ENCODE peak calls at places on chromosomes 6 and 20, in seven cellular contexts. One of them, this sample, is unnamed.

GRCh38 chr20:34817801-34818200 is 7.7 kb downstream of the NCOA6 start:
- DNase-seq in PC-9: no peak
- DNase-seq in GM23248: no peak
- DNase-seq in stomach: no peak
- DNase-seq in colonic mucosa: no peak
- DNase-seq in CD4-positive, CD25-positive, alpha-beta regulatory T cell: no peak
- DNase-seq in Peyer's patch: no peak
- DNase-seq in this sample: no peak

GRCh38 chr6:106747139-106747538 is 117.8 kb downstream of the QRSL1 start:
- DNase-seq in Peyer's patch: no peak
- DNase-seq in CD4-positive, CD25-positive, alpha-beta regulatory T cell: no peak
- DNase-seq in PC-9: peak; percentile 76
- DNase-seq in GM23248: no peak
- DNase-seq in stomach: no peak
- DNase-seq in colonic mucosa: peak; percentile 63
- DNase-seq in this sample: no peak

GRCh38 chr20:62860391-62860923 is 1.2 kb downstream of the TCFL5 start:
- DNase-seq in Peyer's patch: no peak
- DNase-seq in stomach: no peak
- DNase-seq in GM23248: peak; percentile 68
- DNase-seq in CD4-positive, CD25-positive, alpha-beta regulatory T cell: no peak
- DNase-seq in PC-9: peak; percentile 22
- DNase-seq in colonic mucosa: no peak
- DNase-seq in this sample: no peak

GRCh38 chr6:129725341-129725740 is 15.4 kb upstream of the ARHGAP18 start:
- DNase-seq in Peyer's patch: no peak
- DNase-seq in colonic mucosa: no peak
- DNase-seq in stomach: no peak
- DNase-seq in CD4-positive, CD25-positive, alpha-beta regulatory T cell: no peak
- DNase-seq in GM23248: no peak
- DNase-seq in PC-9: no peak
- DNase-seq in this sample: no peak

GRCh38 chr6:147508073-147508870 is at the start of gene SAMD5:
- DNase-seq in PC-9: no peak
- DNase-seq in CD4-positive, CD25-positive, alpha-beta regulatory T cell: peak; percentile 10
- DNase-seq in Peyer's patch: peak; percentile 67
- DNase-seq in colonic mucosa: peak; percentile 78
- DNase-seq in stomach: peak; percentile 65
- DNase-seq in GM23248: peak; percentile 61
- DNase-seq in this sample: peak; percentile 47

GRCh38 chr6:12138377-12138776 is 126.3 kb downstream of the HIVEP1 start:
- DNase-seq in stomach: no peak
- DNase-seq in CD4-positive, CD25-positive, alpha-beta regulatory T cell: peak; percentile 91
- DNase-seq in PC-9: no peak
- DNase-seq in Peyer's patch: no peak
- DNase-seq in colonic mucosa: no peak
- DNase-seq in GM23248: no peak
- DNase-seq in this sample: no peak

GRCh38 chr6:498795-499231 is 107.3 kb downstream of the IRF4 start:
- DNase-seq in Peyer's patch: no peak
- DNase-seq in GM23248: no peak
- DNase-seq in stomach: no peak
- DNase-seq in colonic mucosa: no peak
- DNase-seq in CD4-positive, CD25-positive, alpha-beta regulatory T cell: peak; percentile 81
- DNase-seq in PC-9: no peak
- DNase-seq in this sample: no peak

GRCh38 chr6:166705070-166705469 is 78.0 kb upstream of the RPS6KA2 start:
- DNase-seq in GM23248: no peak
- DNase-seq in CD4-positive, CD25-positive, alpha-beta regulatory T cell: no peak
- DNase-seq in colonic mucosa: no peak
- DNase-seq in Peyer's patch: no peak
- DNase-seq in PC-9: no peak
- DNase-seq in stomach: no peak
- DNase-seq in this sample: no peak

GRCh38 chr6:39206250-39206721 is 23.0 kb downstream of the KCNK5 start:
- DNase-seq in PC-9: no peak
- DNase-seq in stomach: peak; percentile 63
- DNase-seq in Peyer's patch: peak; percentile 76
- DNase-seq in GM23248: no peak
- DNase-seq in colonic mucosa: no peak
- DNase-seq in CD4-positive, CD25-positive, alpha-beta regulatory T cell: no peak
- DNase-seq in this sample: peak; percentile 63

GRCh38 chr6:155177369-155177961 is 86.3 kb upstream of the CLDN20 start:
- DNase-seq in colonic mucosa: peak; percentile 62
- DNase-seq in CD4-positive, CD25-positive, alpha-beta regulatory T cell: peak; percentile 76
- DNase-seq in PC-9: peak; percentile 62
- DNase-seq in GM23248: peak; percentile 78
- DNase-seq in Peyer's patch: peak; percentile 60
- DNase-seq in stomach: peak; percentile 38
- DNase-seq in this sample: no peak

GRCh38 chr6:48098923-48099322 is 12.1 kb downstream of the PTCHD4 start:
- DNase-seq in Peyer's patch: no peak
- DNase-seq in colonic mucosa: no peak
- DNase-seq in PC-9: no peak
- DNase-seq in stomach: no peak
- DNase-seq in CD4-positive, CD25-positive, alpha-beta regulatory T cell: no peak
- DNase-seq in GM23248: peak; percentile 45
- DNase-seq in this sample: no peak

GRCh38 chr20:54726687-54727086 is 251.3 kb downstream of the DOK5 start:
- DNase-seq in PC-9: no peak
- DNase-seq in GM23248: no peak
- DNase-seq in stomach: no peak
- DNase-seq in colonic mucosa: no peak
- DNase-seq in CD4-positive, CD25-positive, alpha-beta regulatory T cell: no peak
- DNase-seq in Peyer's patch: no peak
- DNase-seq in this sample: no peak

GRCh38 chr6:143964667-143965066 is 43.4 kb downstream of the PLAGL1 start:
- DNase-seq in GM23248: no peak
- DNase-seq in CD4-positive, CD25-positive, alpha-beta regulatory T cell: no peak
- DNase-seq in Peyer's patch: no peak
- DNase-seq in PC-9: no peak
- DNase-seq in colonic mucosa: no peak
- DNase-seq in stomach: no peak
- DNase-seq in this sample: no peak
- H3K27me3 ChIP-seq in GM23248: no peaks in the 10 kb centered on the region
- H3K27me3 ChIP-seq in CD4-positive, CD25-positive, alpha-beta regulatory T cell: no peaks in the 10 kb centered on the region
- H3K27me3 ChIP-seq in Peyer's patch: no peaks in the 10 kb centered on the region
- H3K27me3 ChIP-seq in PC-9: no peaks in the 10 kb centered on the region
- H3K27me3 ChIP-seq in colonic mucosa: no peaks in the 10 kb centered on the region
- H3K27me3 ChIP-seq in stomach: no peaks in the 10 kb centered on the region
- H3K27me3 ChIP-seq in this sample: no peaks in the 10 kb centered on the region

GRCh38 chr6:42407379-42407778 is 44.3 kb downstream of the TRERF1 start:
- DNase-seq in CD4-positive, CD25-positive, alpha-beta regulatory T cell: no peak
- DNase-seq in colonic mucosa: no peak
- DNase-seq in PC-9: no peak
- DNase-seq in stomach: no peak
- DNase-seq in Peyer's patch: no peak
- DNase-seq in GM23248: peak; percentile 96
- DNase-seq in this sample: no peak
- H3K36me3 ChIP-seq in CD4-positive, CD25-positive, alpha-beta regulatory T cell: no peaks in the 10 kb centered on the region
- H3K36me3 ChIP-seq in colonic mucosa: no peaks in the 10 kb centered on the region
- H3K36me3 ChIP-seq in PC-9: no peaks in the 10 kb centered on the region
- H3K36me3 ChIP-seq in stomach: no peaks in the 10 kb centered on the region
- H3K36me3 ChIP-seq in Peyer's patch: no peaks in the 10 kb centered on the region
- H3K36me3 ChIP-seq in GM23248: no peaks in the 10 kb centered on the region
- H3K36me3 ChIP-seq in this sample: no peaks in the 10 kb centered on the region

GRCh38 chr6:137871299-137871698 is 4.2 kb downstream of the TNFAIP3 start:
- DNase-seq in GM23248: no peak
- DNase-seq in colonic mucosa: no peak
- DNase-seq in CD4-positive, CD25-positive, alpha-beta regulatory T cell: peak; percentile 47
- DNase-seq in PC-9: no peak
- DNase-seq in Peyer's patch: peak; percentile 64
- DNase-seq in stomach: no peak
- DNase-seq in this sample: no peak
- H3K4me1 ChIP-seq in GM23248: peaks cover 53% of the 10 kb centered on the region
- H3K4me1 ChIP-seq in colonic mucosa: peaks cover 8% of the 10 kb centered on the region
- H3K4me1 ChIP-seq in CD4-positive, CD25-positive, alpha-beta regulatory T cell: peaks cover 52% of the 10 kb centered on the region
- H3K4me1 ChIP-seq in PC-9: peaks cover 65% of the 10 kb centered on the region
- H3K4me1 ChIP-seq in Peyer's patch: no peaks in the 10 kb centered on the region
- H3K4me1 ChIP-seq in stomach: peaks cover 40% of the 10 kb centered on the region
- H3K4me1 ChIP-seq in this sample: peaks cover 7% of the 10 kb centered on the region

DNA sequence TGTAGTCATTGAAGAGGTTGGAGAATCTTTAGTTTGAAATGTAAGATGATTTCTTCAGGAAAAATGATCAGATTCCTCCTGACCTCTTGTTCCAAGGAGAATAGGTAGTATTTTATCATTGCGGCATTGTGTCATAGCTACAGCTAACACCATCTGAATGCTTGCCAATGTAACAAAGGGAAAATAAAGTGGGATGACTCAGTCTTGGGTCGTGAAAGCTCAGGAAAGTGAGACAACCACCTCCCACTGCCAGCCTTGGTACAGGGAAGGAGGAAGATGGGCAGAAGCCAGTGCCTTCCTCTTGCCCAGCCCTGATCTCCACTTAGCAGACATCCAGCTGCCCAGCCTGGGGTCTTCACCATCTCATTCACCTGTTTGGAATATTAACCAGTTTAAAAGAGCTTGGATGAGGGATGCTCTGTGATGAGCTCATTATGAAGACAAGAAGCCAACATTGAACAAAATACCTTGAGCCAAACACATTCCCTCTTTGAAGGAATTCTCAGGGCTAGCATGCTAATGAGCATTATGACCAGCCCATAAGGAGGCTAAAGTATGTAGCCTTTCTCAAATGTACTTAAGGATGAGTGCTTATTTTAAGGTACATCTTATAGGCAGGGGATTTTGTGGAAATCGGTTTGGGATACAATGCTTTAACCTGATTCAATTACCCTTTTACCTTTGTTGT is 40.0 kb upstream of the APCDD1L start:
- DNase-seq in CD4-positive, CD25-positive, alpha-beta regulatory T cell: no peak
- DNase-seq in GM23248: peak; percentile 97
- DNase-seq in Peyer's patch: no peak
- DNase-seq in PC-9: peak; percentile 71
- DNase-seq in stomach: no peak
- DNase-seq in colonic mucosa: no peak
- DNase-seq in this sample: no peak
- H3K27me3 ChIP-seq in CD4-positive, CD25-positive, alpha-beta regulatory T cell: no peaks in the 10 kb centered on the region
- H3K27me3 ChIP-seq in GM23248: no peaks in the 10 kb centered on the region
- H3K27me3 ChIP-seq in Peyer's patch: no peaks in the 10 kb centered on the region
- H3K27me3 ChIP-seq in PC-9: no peaks in the 10 kb centered on the region
- H3K27me3 ChIP-seq in stomach: peaks cover 25% of the 10 kb centered on the region
- H3K27me3 ChIP-seq in colonic mucosa: no peaks in the 10 kb centered on the region
- H3K27me3 ChIP-seq in this sample: no peaks in the 10 kb centered on the region

GRCh38 chr6:122449084-122449483 is 22.5 kb downstream of the SERINC1 start:
- DNase-seq in stomach: no peak
- DNase-seq in Peyer's patch: no peak
- DNase-seq in GM23248: no peak
- DNase-seq in CD4-positive, CD25-positive, alpha-beta regulatory T cell: no peak
- DNase-seq in PC-9: no peak
- DNase-seq in colonic mucosa: no peak
- DNase-seq in this sample: no peak
- H3K36me3 ChIP-seq in stomach: peaks cover 100% of the 10 kb centered on the region
- H3K36me3 ChIP-seq in Peyer's patch: no peaks in the 10 kb centered on the region
- H3K36me3 ChIP-seq in GM23248: peaks cover 83% of the 10 kb centered on the region
- H3K36me3 ChIP-seq in CD4-positive, CD25-positive, alpha-beta regulatory T cell: peaks cover 95% of the 10 kb centered on the region
- H3K36me3 ChIP-seq in PC-9: peaks cover 73% of the 10 kb centered on the region
- H3K36me3 ChIP-seq in colonic mucosa: peaks cover 7% of the 10 kb centered on the region
- H3K36me3 ChIP-seq in this sample: peaks cover 33% of the 10 kb centered on the region

GRCh38 chr20:48397689-48398005 is 430.2 kb downstream of the PREX1 start:
- DNase-seq in CD4-positive, CD25-positive, alpha-beta regulatory T cell: no peak
- DNase-seq in stomach: no peak
- DNase-seq in GM23248: no peak
- DNase-seq in Peyer's patch: no peak
- DNase-seq in PC-9: no peak
- DNase-seq in colonic mucosa: no peak
- DNase-seq in this sample: no peak

GRCh38 chr20:48400009-48400408 is 427.8 kb downstream of the PREX1 start:
- DNase-seq in Peyer's patch: no peak
- DNase-seq in CD4-positive, CD25-positive, alpha-beta regulatory T cell: no peak
- DNase-seq in PC-9: no peak
- DNase-seq in stomach: no peak
- DNase-seq in GM23248: no peak
- DNase-seq in colonic mucosa: no peak
- DNase-seq in this sample: no peak

GRCh38 chr20:48394415-48395081 is 433.3 kb downstream of the PREX1 start:
- DNase-seq in colonic mucosa: no peak
- DNase-seq in GM23248: no peak
- DNase-seq in Peyer's patch: no peak
- DNase-seq in PC-9: no peak
- DNase-seq in stomach: no peak
- DNase-seq in CD4-positive, CD25-positive, alpha-beta regulatory T cell: no peak
- DNase-seq in this sample: no peak

GRCh38 chr20:48401359-48401758 is 426.4 kb downstream of the PREX1 start:
- DNase-seq in Peyer's patch: no peak
- DNase-seq in colonic mucosa: no peak
- DNase-seq in GM23248: no peak
- DNase-seq in PC-9: no peak
- DNase-seq in stomach: no peak
- DNase-seq in CD4-positive, CD25-positive, alpha-beta regulatory T cell: no peak
- DNase-seq in this sample: no peak

GRCh38 chr20:48398506-48399449 is 429.0 kb downstream of the PREX1 start:
- DNase-seq in colonic mucosa: no peak
- DNase-seq in CD4-positive, CD25-positive, alpha-beta regulatory T cell: no peak
- DNase-seq in Peyer's patch: no peak
- DNase-seq in GM23248: no peak
- DNase-seq in PC-9: no peak
- DNase-seq in stomach: no peak
- DNase-seq in this sample: no peak
- H3K4me1 ChIP-seq in colonic mucosa: no peaks in the 10 kb centered on the region
- H3K4me1 ChIP-seq in CD4-positive, CD25-positive, alpha-beta regulatory T cell: no peaks in the 10 kb centered on the region
- H3K4me1 ChIP-seq in Peyer's patch: no peaks in the 10 kb centered on the region
- H3K4me1 ChIP-seq in GM23248: no peaks in the 10 kb centered on the region
- H3K4me1 ChIP-seq in PC-9: peaks cover 5% of the 10 kb centered on the region
- H3K4me1 ChIP-seq in stomach: peaks cover 9% of the 10 kb centered on the region
- H3K4me1 ChIP-seq in this sample: no peaks in the 10 kb centered on the region

GRCh38 chr20:57960803-57961575 is 251.2 kb upstream of the PMEPA1 start:
- DNase-seq in Peyer's patch: no peak
- DNase-seq in colonic mucosa: no peak
- DNase-seq in PC-9: no peak
- DNase-seq in GM23248: no peak
- DNase-seq in stomach: no peak
- DNase-seq in CD4-positive, CD25-positive, alpha-beta regulatory T cell: no peak
- DNase-seq in this sample: no peak
- H3K27me3 ChIP-seq in Peyer's patch: no peaks in the 10 kb centered on the region
- H3K27me3 ChIP-seq in colonic mucosa: no peaks in the 10 kb centered on the region
- H3K27me3 ChIP-seq in PC-9: no peaks in the 10 kb centered on the region
- H3K27me3 ChIP-seq in GM23248: no peaks in the 10 kb centered on the region
- H3K27me3 ChIP-seq in stomach: no peaks in the 10 kb centered on the region
- H3K27me3 ChIP-seq in CD4-positive, CD25-positive, alpha-beta regulatory T cell: no peaks in the 10 kb centered on the region
- H3K27me3 ChIP-seq in this sample: no peaks in the 10 kb centered on the region

This sample was measured in lung.